ENCODE peak calls at places on chromosomes 13 and 19, in nine cellular contexts. R is substantia nigra; H is activated T-helper 1 cell treated with anti-CD3 and anti-CD28 coated beads, Interleukin-2, amount 50 U/mL, for 16 hours; E is NCI-H460; V is dermis microvascular lymphatic vessel endothelial cell; S is RWPE1; Y is stimulated activated CD4-positive, alpha-beta T cell treated with anti-CD3 and anti-CD28 coated beads, TNF-alpha, amount 100 ng/mL, for 24 hours; B is NCI-H1092 treated with DMSO at 0.1 percent for 48 hours; X is cardiac fibroblast. Q is an unnamed sample.

GRCh38 chr19:28137772-28138171 is 1075.2 kb downstream of the UQCRFS1 start:
- DNase-seq in R (no peak), H (no peak), E (no peak), V (no peak), S (no peak), Y (no peak), B (no peak), X (no peak), Q (no peak)

GRCh38 chr19:33273065-33273736 is 29.1 kb downstream of the CEBPA start:
- DNase-seq in R (no peak), H (no peak), E (no peak), V (no peak), S (no peak), Y (no peak), B (no peak), X (peak), Q (no peak)

GRCh38 chr13:53342623-53343022 is 314.0 kb downstream of the OLFM4 start:
- DNase-seq in R (no peak), H (no peak), E (no peak), V (no peak), S (no peak), Y (no peak), B (no peak), X (no peak), Q (peak)

GRCh38 chr13:107276936-107277335 is 709.0 kb upstream of the ARGLU1 start:
- DNase-seq in R (no peak), H (no peak), E (no peak), V (no peak), S (no peak), Y (no peak), B (no peak), X (peak), Q (no peak)

GRCh38 chr13:37534181-37534580 is 64.4 kb downstream of the POSTN start:
- DNase-seq in R (no peak), H (no peak), E (peak), V (no peak), S (peak), Y (no peak), B (no peak), X (no peak), Q (no peak)

GRCh38 chr19:2923510-2923909 is 21.3 kb downstream of the ZNF77 start:
- DNase-seq in R (no peak), H (no peak), E (no peak), V (no peak), S (peak), Y (no peak), B (peak), X (peak), Q (no peak)

GRCh38 chr19:14418743-14419037 is 451 bp downstream of the DDX39A start:
- DNase-seq in R (no peak), H (no peak), E (no peak), V (no peak), S (no peak), Y (no peak), B (no peak), X (no peak), Q (no peak)

GRCh38 chr13:49443327-49443688 is 556 bp downstream of the CAB39L start:
- DNase-seq in R (no peak), H (peak), E (no peak), V (peak), S (no peak), Y (no peak), B (peak), X (peak), Q (no peak)

GRCh38 chr13:75443356-75443958 is 38.5 kb downstream of the TBC1D4 start:
- DNase-seq in R (no peak), H (no peak), E (no peak), V (no peak), S (no peak), Y (no peak), B (no peak), X (no peak), Q (no peak)

GRCh38 chr19:18526316-18526715 is 4.4 kb upstream of the ELL start:
- DNase-seq in R (no peak), H (no peak), E (no peak), V (no peak), S (peak), Y (no peak), B (no peak), X (no peak), Q (no peak)

GRCh38 chr19:50794074-50794777 is 4.0 kb downstream of the ACP4 start:
- DNase-seq in R (no peak), H (no peak), E (no peak), V (no peak), S (no peak), Y (no peak), B (peak), X (no peak), Q (no peak)

GRCh38 chr19:45876411-45877197 is 9.3 kb downstream of the IRF2BP1 start:
- DNase-seq in R (no peak), H (no peak), E (no peak), V (peak), S (no peak), Y (no peak), B (no peak), X (peak), Q (no peak)

GRCh38 chr19:2969104-2969504 is 8.3 kb upstream of the TLE6 start:
- DNase-seq in R (no peak), H (no peak), E (no peak), V (no peak), S (no peak), Y (no peak), B (peak), X (peak), Q (no peak)

GRCh38 chr13:88823114-88823513 is 1151.9 kb downstream of the SLITRK5 start:
- DNase-seq in R (no peak), H (no peak), E (no peak), V (no peak), S (no peak), Y (no peak), B (no peak), X (no peak), Q (no peak)

GRCh38 chr13:102466836-102467235 is 65.0 kb upstream of the FGF14 start:
- DNase-seq in R (no peak), H (no peak), E (no peak), V (no peak), S (no peak), Y (no peak), B (no peak), X (no peak), Q (no peak)

GRCh38 chr19:440391-441212 is 20.2 kb downstream of the SHC2 start:
- DNase-seq in R (no peak), H (no peak), E (no peak), V (no peak), S (no peak), Y (no peak), B (no peak), X (no peak), Q (no peak)

GRCh38 chr13:42899266-42899665 is 92.8 kb downstream of the EPSTI1 start:
- DNase-seq in R (no peak), H (no peak), E (no peak), V (no peak), S (no peak), Y (no peak), B (no peak), X (no peak), Q (no peak)

GRCh38 chr13:67119481-67119883 is 110.7 kb downstream of the PCDH9 start:
- DNase-seq in R (no peak), H (no peak), E (no peak), V (peak), S (peak), Y (no peak), B (no peak), X (peak), Q (no peak)

GRCh38 chr19:38952395-38953165 is 21.8 kb downstream of the MRPS12 start:
- DNase-seq in R (no peak), H (no peak), E (peak), V (no peak), S (no peak), Y (no peak), B (peak), X (peak), Q (no peak)

GRCh38 chr13:109785141-109785891 is 1.1 kb downstream of the IRS2 start:
- DNase-seq in R (no peak), H (no peak), E (no peak), V (no peak), S (no peak), Y (no peak), B (peak), X (peak), Q (peak)

GRCh38 chr13:106882222-106882621 is 314.3 kb upstream of the ARGLU1 start:
- DNase-seq in R (no peak), H (no peak), E (no peak), V (no peak), S (no peak), Y (no peak), B (no peak), X (no peak), Q (no peak)

GRCh38 chr19:13117176-13117771 is 734 bp upstream of the TRMT1 start:
- DNase-seq in R (no peak), H (no peak), E (no peak), V (no peak), S (no peak), Y (no peak), B (no peak), X (no peak), Q (no peak)

GRCh38 chr19:40367577-40368434 is 19.3 kb downstream of the PLD3 start:
- DNase-seq in R (no peak), H (no peak), E (no peak), V (no peak), S (no peak), Y (no peak), B (no peak), X (no peak), Q (no peak)

GRCh38 chr19:29923653-29924052 is 18.4 kb upstream of the URI1 start:
- DNase-seq in R (no peak), H (no peak), E (no peak), V (no peak), S (no peak), Y (no peak), B (no peak), X (no peak), Q (no peak)

GRCh38 chr19:44698492-44699201 is at the start of gene CEACAM16:
- DNase-seq in R (no peak), H (no peak), E (no peak), V (no peak), S (no peak), Y (no peak), B (no peak), X (no peak), Q (no peak)

GRCh38 chr19:37932985-37933953 is 26.3 kb downstream of the SIPA1L3 start:
- DNase-seq in R (no peak), H (no peak), E (no peak), V (no peak), S (peak), Y (no peak), B (peak), X (peak), Q (no peak)

GRCh38 chr13:102677122-102677521 is 17.7 kb downstream of the METTL21C start:
- DNase-seq in R (no peak), H (no peak), E (no peak), V (no peak), S (no peak), Y (no peak), B (peak), X (no peak), Q (no peak)

GRCh38 chr19:7470540-7471305 is 18.1 kb downstream of the PEX11G start:
- DNase-seq in R (no peak), H (no peak), E (no peak), V (no peak), S (no peak), Y (no peak), B (no peak), X (no peak), Q (no peak)

GRCh38 chr13:48412100-48412556 is 785 bp downstream of the LPAR6 start:
- DNase-seq in R (no peak), H (no peak), E (no peak), V (no peak), S (no peak), Y (no peak), B (no peak), X (no peak), Q (no peak)

GRCh38 chr19:55541091-55541490 is 4.2 kb upstream of the SBK2 start:
- DNase-seq in R (no peak), H (no peak), E (no peak), V (no peak), S (no peak), Y (no peak), B (no peak), X (no peak), Q (no peak)

GRCh38 chr19:42528354-42529247 is at the start of gene CEACAM1:
- DNase-seq in R (no peak), H (peak), E (no peak), V (peak), S (peak), Y (peak), B (no peak), X (peak), Q (no peak)

GRCh38 chr19:3868770-3869456 is at the start of gene ZFR2:
- DNase-seq in R (no peak), H (no peak), E (no peak), V (no peak), S (no peak), Y (no peak), B (no peak), X (no peak), Q (peak)

GRCh38 chr19:5558101-5558621 is 9.6 kb downstream of the TINCR start:
- DNase-seq in R (no peak), H (no peak), E (no peak), V (no peak), S (peak), Y (no peak), B (no peak), X (no peak), Q (no peak)

GRCh38 chr13:100544866-100545683 is 43.5 kb downstream of the GGACT start:
- DNase-seq in R (no peak), H (no peak), E (no peak), V (no peak), S (no peak), Y (no peak), B (peak), X (no peak), Q (no peak)

GRCh38 chr19:21434967-21435544 is 38.1 kb downstream of the ZNF493 start:
- DNase-seq in R (no peak), H (no peak), E (no peak), V (no peak), S (no peak), Y (no peak), B (peak), X (no peak), Q (no peak)

GRCh38 chr13:48859168-48860105 is 116.3 kb upstream of the FNDC3A start:
- DNase-seq in R (no peak), H (no peak), E (no peak), V (no peak), S (no peak), Y (no peak), B (no peak), X (no peak), Q (no peak)

GRCh38 chr13:80979035-80979641 is 638.2 kb upstream of the SPRY2 start:
- DNase-seq in R (peak), H (no peak), E (peak), V (peak), S (peak), Y (no peak), B (peak), X (peak), Q (peak)

GRCh38 chr19:7925171-7925837 is 631 bp downstream of the CTXN1 start:
- DNase-seq in R (peak), H (peak), E (peak), V (peak), S (peak), Y (peak), B (peak), X (peak), Q (no peak)